ENCODE peak calls at places on chromosomes 2 and 18, in five cellular contexts. J is NCI-H1105 treated with DMSO at 0.1 percent for 48 hours; G is activated T-cell treated with anti-CD3 and anti-CD28 coated beads, Interleukin-2, amount 50 U/mL, for 48 hours; K is stimulated activated naive B cell treated with anti-CD40 and anti-IgM and Interleukin-4, amounts not matched to agents 10 μg/mL and 1 μg/mL and 100 μg/mL, for 72 hours; L is GM18507. V is an unnamed sample.

GRCh38 chr2:207162319-207162718 is 3.4 kb downstream of the KLF7 start:
- DNase-seq in J (no peak), G (no peak), K (no peak), L (no peak), V (no peak)

GRCh38 chr2:42200534-42201227 is 31.5 kb downstream of the EML4 start:
- DNase-seq in J (no peak), G (no peak), K (no peak), L (no peak), V (no peak)

GRCh38 chr2:97739020-97739892 is 25.9 kb downstream of the ZAP70 start:
- DNase-seq in J (no peak), G (no peak), K (no peak), L (no peak), V (no peak)

GRCh38 chr18:12346240-12346565 is 30.8 kb downstream of the AFG3L2 start:
- DNase-seq in J (no peak), G (no peak), K (no peak), L (no peak), V (no peak)

GRCh38 chr2:207046642-207047213 is 107.4 kb downstream of the CPO start:
- DNase-seq in J (no peak), G (peak), K (no peak), L (no peak), V (peak)

GRCh38 chr2:34627003-34627402 is 1027.9 kb upstream of the FAM98A start:
- DNase-seq in J (no peak), G (no peak), K (no peak), L (no peak), V (no peak)

GRCh38 chr2:204638795-204639194 is 93.5 kb downstream of the PARD3B start:
- DNase-seq in J (no peak), G (no peak), K (no peak), L (no peak), V (no peak)

GRCh38 chr2:3294066-3294465 is 83.6 kb downstream of the EIPR1 start:
- DNase-seq in J (no peak), G (no peak), K (no peak), L (no peak), V (no peak)

GRCh38 chr2:197804758-197805597 is 585 bp downstream of the PLCL1 start:
- DNase-seq in J (peak), G (peak), K (no peak), L (no peak), V (peak)

GRCh38 chr2:72883356-72883962 is 3.7 kb upstream of the SPR start:
- DNase-seq in J (no peak), G (no peak), K (no peak), L (no peak), V (no peak)

GRCh38 chr2:37625156-37625555 is 46.3 kb downstream of the CDC42EP3 start:
- DNase-seq in J (no peak), G (no peak), K (no peak), L (no peak), V (no peak)

V was measured in GM10248.